ENCODE peak calls at places on chromosomes 1 and 21, in four cellular contexts. F, O, T and B are unnamed samples.

GRCh38 chr21:42307106-42307505 is 8.1 kb downstream of the TFF3 start:
- DNase-seq in F (no peak), O (no peak), T (no peak), B (no peak)

GRCh38 chr1:227786673-227787512 is 28.6 kb upstream of the PRSS38 start:
- DNase-seq in F (no peak), O (no peak), T (no peak), B (no peak)

GRCh38 chr1:153608089-153608672 is 4.8 kb downstream of the S100A16 start:
- DNase-seq in F (no peak), O (no peak), T (peak), B (no peak)

GRCh38 chr1:95572962-95573361 is 339.0 kb downstream of the RWDD3 start:
- DNase-seq in F (no peak), O (no peak), T (no peak), B (no peak)

GRCh38 chr21:35059742-35060141 is 10.6 kb upstream of the RUNX1 start:
- DNase-seq in F (peak), O (no peak), T (peak), B (no peak)

GRCh38 chr1:26218906-26219494 is 15.0 kb upstream of the CEP85 start:
- DNase-seq in F (no peak), O (no peak), T (no peak), B (no peak)

GRCh38 chr1:202085682-202086373 is 36.9 kb upstream of the GPR37L1 start:
- DNase-seq in F (peak), O (no peak), T (no peak), B (no peak)

GRCh38 chr1:32464716-32465540 is at the start of gene ZBTB8B:
- DNase-seq in F (peak), O (peak), T (peak), B (peak)

GRCh38 chr1:38209986-38210385 is 163.4 kb upstream of the POU3F1 start:
- DNase-seq in F (no peak), O (no peak), T (no peak), B (no peak)

GRCh38 chr1:113782451-113782850 is 23.2 kb upstream of the PHTF1 start:
- DNase-seq in F (peak), O (no peak), T (no peak), B (no peak)

GRCh38 chr1:196409586-196409985 is 198.7 kb downstream of the KCNT2 start:
- DNase-seq in F (peak), O (no peak), T (no peak), B (no peak)

GRCh38 chr1:211613108-211613947 is 34.4 kb upstream of the SLC30A1 start:
- DNase-seq in F (peak), O (peak), T (peak), B (peak)

GRCh38 chr1:201536542-201536941 is 2.4 kb upstream of the NAV1 start:
- DNase-seq in F (peak), O (no peak), T (peak), B (peak)

GRCh38 chr21:43766734-43767497 is 9.2 kb downstream of the CSTB start:
- DNase-seq in F (no peak), O (no peak), T (no peak), B (no peak)

GRCh38 chr1:21956720-21957552 is 19.8 kb upstream of the HSPG2 start:
- DNase-seq in F (peak), O (no peak), T (peak), B (peak)

GRCh38 chr21:45972716-45973474 is 8.7 kb upstream of the COL6A1 start:
- DNase-seq in F (peak), O (no peak), T (no peak), B (peak)

GRCh38 chr1:222225171-222225570 is 322.7 kb downstream of the HHIPL2 start:
- DNase-seq in F (peak), O (no peak), T (no peak), B (no peak)

GRCh38 chr1:43632135-43632670 is 17.7 kb upstream of the KDM4A start:
- DNase-seq in F (no peak), O (no peak), T (no peak), B (no peak)

GRCh38 chr1:223670458-223671159 is 5.1 kb upstream of the CAPN8 start:
- DNase-seq in F (peak), O (no peak), T (peak), B (no peak)

GRCh38 chr1:246689409-246689997 is 34.7 kb upstream of the SCCPDH start:
- DNase-seq in F (peak), O (peak), T (peak), B (no peak)

GRCh38 chr1:55472784-55473183 is 257.6 kb upstream of the USP24 start:
- DNase-seq in F (peak), O (no peak), T (peak), B (no peak)

GRCh38 chr1:152189657-152190442 is 30.8 kb upstream of the RPTN start:
- DNase-seq in F (peak), O (peak), T (peak), B (no peak)

GRCh38 chr1:151003175-151003574 is 3.5 kb downstream of the MINDY1 start:
- DNase-seq in F (no peak), O (no peak), T (no peak), B (no peak)

GRCh38 chr1:151001592-151001991 is 5.1 kb downstream of the MINDY1 start:
- DNase-seq in F (no peak), O (no peak), T (peak), B (no peak)

GRCh38 chr1:151002006-151002405 is 4.7 kb downstream of the MINDY1 start:
- DNase-seq in F (no peak), O (no peak), T (no peak), B (no peak)

GRCh38 chr1:151000408-151000807 is 6.3 kb downstream of the MINDY1 start:
- DNase-seq in F (no peak), O (no peak), T (no peak), B (no peak)

GRCh38 chr1:151002611-151003010 is 4.1 kb downstream of the MINDY1 start:
- DNase-seq in F (no peak), O (no peak), T (no peak), B (no peak)
- H3K4me3 ChIP-seq in F (no peak), O (peak), T (no peak), B (no peak)

GRCh38 chr1:220786057-220786336 is 716 bp upstream of the MTARC1 start:
- DNase-seq in F (no peak), O (no peak), T (no peak), B (no peak)
- H3K4me3 ChIP-seq in F (no peak), O (peak), T (no peak), B (peak)

GRCh38 chr1:149917590-149918144 is at the start of gene SV2A:
- DNase-seq in F (peak), O (peak), T (no peak), B (peak)
- H3K4me3 ChIP-seq in F (peak), O (peak), T (peak), B (peak)

GRCh38 chr1:155133799-155134281 is 1.8 kb upstream of the SLC50A1 start:
- DNase-seq in F (no peak), O (no peak), T (no peak), B (no peak)

GRCh38 chr1:155134858-155135415 is 715 bp upstream of the SLC50A1 start:
- DNase-seq in F (peak), O (peak), T (peak), B (peak)

GRCh38 chr1:155136728-155137127 is 1.1 kb downstream of the SLC50A1 start:
- DNase-seq in F (no peak), O (no peak), T (no peak), B (no peak)

GRCh38 chr1:155135416-155136197 is at the start of gene SLC50A1:
- DNase-seq in F (peak), O (peak), T (peak), B (peak)

DNA sequence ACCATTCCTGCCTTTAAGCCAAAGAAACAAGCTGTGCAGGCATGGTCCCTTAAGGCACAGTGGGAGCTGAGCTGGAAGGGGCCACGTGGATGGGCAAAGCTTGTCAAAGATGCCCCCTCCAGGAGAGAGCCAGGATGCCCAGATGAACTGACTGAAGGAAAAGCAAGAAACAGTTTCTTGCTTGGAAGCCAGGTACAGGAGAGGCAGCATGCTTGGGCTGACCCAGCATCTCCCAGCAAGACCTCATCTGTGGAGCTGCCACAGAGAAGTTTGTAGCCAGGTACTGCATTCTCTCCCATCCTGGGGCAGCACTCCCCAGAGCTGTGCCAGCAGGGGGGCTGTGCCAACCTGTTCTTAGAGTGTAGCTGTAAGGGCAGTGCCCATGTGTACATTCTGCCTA is 1.3 kb upstream of the SLC50A1 start:
- DNase-seq in F (no peak), O (no peak), T (peak), B (no peak)
- H3K4me3 ChIP-seq in F (no peak), O (peak), T (no peak), B (peak)